ENCODE peak calls at places on chromosomes 1 and 21, in ten cellular contexts. Z is astrocyte of the cerebellum, E is lung, X is heart right ventricle, U is endodermal cell, D is OCI-LY7, O is GM12865, W is Peyer's patch, C is transverse colon, B is spleen. I is an unnamed sample.

GRCh38 chr1:112026018-112026417 is 36.5 kb upstream of the KCND3 start:
- DNase-seq in C (no peak), B (no peak), U (no peak), X (no peak), E (no peak), D (no peak), O (no peak), W (no peak), Z (peak), I (no peak)

GRCh38 chr21:41610042-41610839 is 102.3 kb upstream of the TMPRSS2 start:
- DNase-seq in W (peak), X (peak), C (peak), U (peak), B (no peak), O (peak), D (peak), Z (no peak), E (peak), I (no peak)

GRCh38 chr1:25999419-25999818 is 1.6 kb upstream of the PAFAH2 start:
- DNase-seq in C (no peak), E (no peak), U (no peak), W (no peak), O (no peak), D (no peak), X (no peak), B (no peak), Z (no peak), I (no peak)

GRCh38 chr1:2561898-2562895 is 6.0 kb downstream of the TNFRSF14 start:
- DNase-seq in O (no peak), C (no peak), X (no peak), D (no peak), W (no peak), U (peak), E (no peak), Z (no peak), B (no peak), I (no peak)

GRCh38 chr1:37765937-37766664 is 1.2 kb upstream of the EPHA10 start:
- DNase-seq in Z (no peak), B (no peak), W (no peak), E (no peak), X (no peak), O (peak), D (peak), C (no peak), U (peak), I (no peak)

GRCh38 chr1:234484218-234484617 is 5.2 kb upstream of the TARBP1 start:
- DNase-seq in B (no peak), U (no peak), W (no peak), E (no peak), D (no peak), O (no peak), Z (no peak), X (no peak), C (no peak), I (no peak)

GRCh38 chr1:59967780-59968179 is 41.2 kb upstream of the CYP2J2 start:
- DNase-seq in D (no peak), Z (no peak), E (no peak), W (no peak), U (no peak), B (no peak), C (no peak), O (no peak), X (no peak), I (no peak)

GRCh38 chr1:182702826-182703524 is 18.6 kb upstream of the RGS8 start:
- DNase-seq in W (no peak), U (no peak), D (no peak), X (no peak), E (no peak), C (no peak), B (no peak), O (no peak), Z (no peak), I (no peak)

GRCh38 chr1:23804183-23804582 is 3.6 kb upstream of the GALE start:
- DNase-seq in W (no peak), E (no peak), D (no peak), C (no peak), X (no peak), Z (no peak), O (no peak), U (peak), B (peak), I (no peak)

GRCh38 chr21:42122808-42123207 is 51.7 kb downstream of the UMODL1 start:
- DNase-seq in D (no peak), B (no peak), X (no peak), C (no peak), W (no peak), E (no peak), O (no peak), Z (no peak), U (no peak), I (no peak)

GRCh38 chr1:12339410-12339809 is 109.6 kb downstream of the VPS13D start:
- DNase-seq in Z (no peak), O (no peak), B (no peak), X (no peak), C (no peak), D (no peak), E (no peak), U (no peak), W (no peak), I (no peak)

GRCh38 chr1:230976825-230977747 is 1.6 kb downstream of the TTC13 start:
- DNase-seq in U (no peak), Z (no peak), D (peak), C (no peak), B (peak), W (peak), O (peak), X (no peak), E (no peak), I (no peak)

GRCh38 chr21:46081022-46081861 is 16.7 kb upstream of the COL6A2 start:
- DNase-seq in B (peak), D (no peak), C (no peak), Z (no peak), U (peak), O (no peak), E (peak), X (peak), W (peak), I (no peak)

GRCh38 chr1:237684236-237684635 is 206.5 kb downstream of the ZP4 start:
- DNase-seq in W (no peak), D (no peak), E (no peak), C (no peak), Z (no peak), X (no peak), B (no peak), U (no peak), O (no peak), I (no peak)

GRCh38 chr1:93768380-93768863 is 86.8 kb upstream of the BCAR3 start:
- DNase-seq in Z (no peak), U (peak), O (no peak), E (no peak), W (no peak), B (no peak), D (no peak), C (no peak), X (no peak), I (no peak)

GRCh38 chr1:217331698-217332097 is 299.2 kb downstream of the GPATCH2 start:
- DNase-seq in B (no peak), C (no peak), U (no peak), O (no peak), D (no peak), E (no peak), X (no peak), W (no peak), Z (no peak), I (no peak)

GRCh38 chr1:17773626-17774326 is 18.6 kb downstream of the ACTL8 start:
- DNase-seq in U (no peak), C (no peak), Z (no peak), D (no peak), E (no peak), B (peak), O (no peak), W (no peak), X (no peak), I (no peak)

GRCh38 chr1:246549665-246550064 is 16.4 kb downstream of the TFB2M start:
- DNase-seq in X (no peak), O (no peak), E (no peak), W (no peak), B (no peak), U (no peak), Z (no peak), C (no peak), D (no peak), I (no peak)

GRCh38 chr1:210373628-210373877 is 44.9 kb downstream of the HHAT start:
- DNase-seq in Z (no peak), W (no peak), B (no peak), D (no peak), X (no peak), O (no peak), C (no peak), E (no peak), U (peak), I (no peak)

GRCh38 chr21:25624511-25624910 is 14.5 kb upstream of the JAM2 start:
- DNase-seq in O (no peak), C (no peak), Z (no peak), E (no peak), W (no peak), D (no peak), X (no peak), B (no peak), U (no peak), I (no peak)

GRCh38 chr1:159444507-159444906 is 5.0 kb downstream of the OR10J1 start:
- DNase-seq in X (no peak), U (no peak), D (no peak), C (no peak), B (no peak), W (no peak), O (no peak), E (no peak), Z (no peak), I (no peak)

GRCh38 chr1:226457307-226457712 is 49.4 kb upstream of the PARP1 start:
- DNase-seq in U (peak), C (peak), W (peak), O (peak), D (no peak), E (no peak), B (peak), X (no peak), Z (no peak), I (no peak)

GRCh38 chr1:25820247-25821111 is 725 bp downstream of the MTFR1L start:
- DNase-seq in E (no peak), U (peak), Z (no peak), C (peak), B (peak), X (no peak), O (peak), W (peak), D (peak), I (no peak)

GRCh38 chr1:109628540-109629321 is 9.1 kb downstream of the AMPD2 start:
- DNase-seq in E (peak), U (peak), B (no peak), O (no peak), W (no peak), D (no peak), X (no peak), Z (no peak), C (no peak), I (no peak)

GRCh38 chr1:234320549-234320948 is 52.7 kb upstream of the COA6 start:
- DNase-seq in E (no peak), U (no peak), Z (no peak), D (no peak), C (no peak), W (no peak), O (no peak), B (no peak), X (no peak), I (no peak)

GRCh38 chr21:39456665-39457064 is 4.9 kb downstream of the SH3BGR start:
- DNase-seq in E (no peak), U (no peak), O (no peak), Z (no peak), D (no peak), W (no peak), C (no peak), B (no peak), X (no peak), I (no peak)

GRCh38 chr1:101164776-101165175 is 72.0 kb upstream of the S1PR1 start:
- DNase-seq in O (no peak), B (no peak), W (no peak), E (no peak), Z (no peak), D (no peak), X (no peak), C (no peak), U (no peak), I (no peak)

GRCh38 chr1:86419277-86419903 is 4.6 kb upstream of the CLCA2 start:
- DNase-seq in O (peak), E (peak), Z (no peak), D (peak), C (peak), W (peak), U (peak), B (no peak), X (no peak), I (no peak)

GRCh38 chr1:13956386-13956785 is 256.4 kb downstream of the PRDM2 start:
- DNase-seq in Z (peak), U (no peak), D (no peak), E (peak), B (no peak), C (no peak), W (no peak), O (no peak), X (no peak), I (no peak)

GRCh38 chr1:51664412-51665240 is 47.7 kb downstream of the OSBPL9 start:
- DNase-seq in D (no peak), C (no peak), W (no peak), U (no peak), X (no peak), E (no peak), Z (no peak), O (no peak), B (no peak), I (no peak)

GRCh38 chr21:35358008-35358407 is 308.9 kb upstream of the RUNX1 start:
- DNase-seq in Z (no peak), C (no peak), U (no peak), X (no peak), B (no peak), D (no peak), W (no peak), O (no peak), E (no peak), I (no peak)

GRCh38 chr1:54234284-54234683 is 34.3 kb downstream of the MRPL37 start:
- DNase-seq in W (no peak), U (no peak), B (no peak), D (no peak), Z (no peak), O (no peak), C (no peak), E (no peak), X (no peak), I (no peak)

GRCh38 chr1:204261746-204262505 is 48.1 kb upstream of the GOLT1A start:
- DNase-seq in C (no peak), W (no peak), D (no peak), U (no peak), Z (peak), B (no peak), O (no peak), X (no peak), E (no peak), I (no peak)

GRCh38 chr1:10640079-10640578 is 156.3 kb downstream of the CASZ1 start:
- DNase-seq in C (no peak), B (no peak), O (no peak), Z (no peak), D (no peak), W (no peak), E (no peak), U (no peak), X (peak), I (no peak)

DNA sequence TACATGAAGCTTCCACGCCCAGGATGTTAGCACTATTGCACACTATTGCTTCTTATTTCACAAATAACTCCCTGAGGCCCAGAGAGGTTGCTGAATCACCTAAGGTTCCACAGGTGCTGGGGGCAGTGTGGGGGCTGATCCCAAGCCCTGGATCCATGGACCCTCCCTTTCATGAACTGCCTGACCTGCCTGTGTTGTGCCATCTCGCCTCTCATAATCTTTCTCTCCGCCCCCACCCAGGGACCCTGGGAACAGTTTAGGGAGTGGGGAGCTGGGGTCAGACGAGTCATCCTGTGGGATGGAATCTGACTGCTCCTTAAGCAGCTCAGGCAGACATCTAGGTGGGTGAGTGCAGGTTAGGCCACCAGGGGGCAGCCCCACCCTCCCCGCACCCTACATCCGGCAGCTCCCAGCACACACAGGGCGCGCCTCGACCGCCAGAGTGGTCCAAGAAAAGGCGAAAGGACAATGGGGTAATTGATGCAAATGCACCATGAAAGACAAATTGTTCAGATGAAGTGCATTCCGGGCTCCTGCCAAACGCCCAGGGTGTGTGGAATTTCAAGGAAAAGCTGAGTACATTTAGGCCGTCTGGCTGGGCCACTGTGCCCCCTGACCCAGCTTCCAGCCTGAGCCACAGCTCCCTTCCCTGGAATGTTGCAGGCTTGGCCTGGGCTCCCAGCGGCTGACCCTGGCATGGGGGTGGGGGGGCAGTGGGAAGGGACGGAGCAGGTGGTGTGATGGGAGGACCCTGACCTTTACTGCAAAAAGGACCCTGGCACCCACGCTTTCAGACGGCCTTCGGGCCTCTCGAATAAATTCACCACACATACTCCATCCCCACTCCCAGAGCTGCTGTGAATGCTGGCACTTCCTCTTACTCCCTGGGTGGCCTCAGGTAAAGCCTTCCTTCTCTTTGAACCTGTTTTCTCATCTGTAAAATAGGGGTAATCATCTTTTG is 20.8 kb downstream of the PHLDA3 start:
- DNase-seq in Z (peak), B (peak), E (peak), W (peak), O (peak), D (peak), X (peak), C (peak), U (peak), I (no peak)
- TF ChIP-seq CTCF in Z (peak), B (peak), E (peak), W (peak), O (peak), D (peak), X (peak), C (peak), U (peak), I (peak)

DNA sequence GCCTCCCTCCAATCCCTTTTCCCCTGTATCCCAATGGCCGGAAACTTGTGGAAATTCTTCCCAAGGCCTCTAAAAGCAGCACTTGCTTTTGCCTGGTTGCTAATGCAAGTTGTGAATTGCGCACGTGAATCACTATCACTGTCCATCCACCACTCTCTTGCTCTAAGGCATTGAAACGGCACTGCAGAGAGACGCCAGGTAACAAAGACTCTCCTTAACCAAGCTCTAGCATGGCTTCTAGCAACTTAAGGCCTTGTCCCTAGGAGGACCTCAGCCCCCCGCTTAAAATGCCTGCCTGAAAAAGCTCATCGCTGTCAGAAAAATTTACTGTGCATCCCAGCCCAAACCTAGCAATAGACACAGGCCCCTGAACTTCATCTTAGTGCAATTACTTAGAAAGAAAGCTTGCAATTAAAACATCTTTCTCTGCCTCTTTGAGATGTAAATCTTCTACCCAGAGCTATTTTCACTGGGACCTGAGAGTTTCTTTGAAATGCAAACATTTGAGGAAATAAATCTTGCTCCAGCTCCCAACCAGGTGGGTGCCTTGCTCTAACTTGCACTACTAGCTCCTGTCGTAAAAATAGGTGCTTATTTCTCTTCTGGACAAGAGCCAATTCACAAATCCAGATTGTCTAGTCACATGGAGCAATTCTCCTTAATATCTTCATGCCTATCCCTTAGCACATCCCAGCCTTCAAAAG is 32.9 kb upstream of the ITLN2 start:
- DNase-seq in W (no peak), D (no peak), Z (no peak), O (no peak), E (no peak), B (no peak), C (no peak), U (peak), X (no peak), I (no peak)
- H3K4me3 ChIP-seq in W (no peak), D (no peak), Z (no peak), O (no peak), E (no peak), B (no peak), C (no peak), U (no peak), X (no peak), I (no peak)

GRCh38 chr1:8691662-8692061 is 125.8 kb downstream of the RERE start:
- DNase-seq in D (no peak), O (no peak), E (no peak), U (no peak), C (no peak), Z (no peak), W (no peak), X (no peak), B (no peak), I (no peak)
- TF ChIP-seq CTCF in D (no peak), O (no peak), E (no peak), U (no peak), C (no peak), Z (no peak), W (no peak), X (no peak), B (no peak), I (no peak)

DNA sequence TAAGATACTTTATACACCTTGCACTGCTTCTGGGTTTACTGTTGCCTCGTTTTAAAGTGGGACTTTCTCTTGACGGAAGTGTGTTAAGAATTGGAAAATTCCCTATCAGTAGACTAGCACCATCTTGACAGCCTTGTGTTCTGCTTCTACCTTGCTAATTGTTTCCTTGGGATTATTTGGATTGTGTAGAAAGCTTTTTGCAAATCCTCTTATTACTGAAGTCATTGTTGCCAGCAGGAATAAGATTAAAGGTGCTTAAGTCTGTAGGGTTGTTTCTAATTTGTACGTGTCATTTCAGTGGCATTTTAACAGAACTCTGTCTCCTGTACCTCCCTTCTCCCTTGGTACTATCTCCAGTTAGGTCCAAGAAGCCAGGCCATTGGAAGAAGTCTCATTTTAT is 107.6 kb downstream of the POU2F1 start:
- DNase-seq in D (peak), X (no peak), B (no peak), U (no peak), C (no peak), O (peak), W (no peak), Z (no peak), E (no peak), I (no peak)
- H3K4me3 ChIP-seq in D (peak), X (no peak), B (peak), U (peak), C (no peak), O (peak), W (no peak), Z (no peak), E (no peak), I (no peak)

GRCh38 chr21:38256599-38257302 is at the start of gene KCNJ15:
- DNase-seq in W (no peak), O (no peak), D (no peak), B (no peak), U (no peak), E (no peak), X (no peak), Z (no peak), C (no peak), I (no peak)

GRCh38 chr21:38260426-38260825 is 3.6 kb downstream of the KCNJ15 start:
- DNase-seq in E (no peak), D (no peak), C (no peak), O (no peak), W (no peak), Z (no peak), U (no peak), X (no peak), B (no peak), I (no peak)

GRCh38 chr21:38258803-38259485 is 2.2 kb downstream of the KCNJ15 start:
- DNase-seq in U (no peak), D (no peak), E (no peak), W (no peak), B (no peak), C (no peak), Z (no peak), O (no peak), X (no peak), I (no peak)

GRCh38 chr21:38261851-38262250 is 5.1 kb downstream of the KCNJ15 start:
- DNase-seq in C (no peak), W (no peak), X (no peak), U (no peak), Z (no peak), B (no peak), O (no peak), D (no peak), E (no peak), I (no peak)

DNA sequence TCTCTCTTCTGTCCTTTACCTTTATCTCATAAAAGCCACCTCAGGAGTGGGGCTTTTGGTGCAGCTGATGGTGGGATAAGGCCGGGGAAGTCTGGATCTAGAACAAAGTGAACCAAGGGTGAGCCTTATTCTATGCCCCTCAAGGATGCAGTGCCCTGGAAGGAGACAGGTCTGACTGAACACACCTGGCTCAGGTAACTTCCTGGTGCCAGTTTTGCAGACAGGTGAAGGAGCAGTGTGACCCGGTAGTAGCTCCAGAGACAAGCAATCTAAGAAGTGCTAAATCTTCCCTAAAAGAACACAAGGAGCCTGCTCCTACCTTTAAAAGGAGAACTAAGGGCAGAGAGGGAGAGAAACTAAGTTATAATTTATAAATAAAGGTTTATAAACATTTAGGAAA is 2.9 kb downstream of the KCNJ15 start:
- DNase-seq in W (no peak), X (no peak), U (no peak), E (no peak), C (no peak), Z (no peak), D (no peak), O (no peak), B (no peak), I (no peak)
- TF ChIP-seq CTCF in W (no peak), X (no peak), U (no peak), E (no peak), C (no peak), Z (no peak), D (no peak), O (no peak), B (no peak), I (no peak)

I was measured in esophagus squamous epithelium.